ENCODE peak calls at places on chromosome 20, in five cellular contexts. Z, K, A, Y and W are unnamed samples.

GRCh38 chr20:20594171-20594530 is 118.3 kb downstream of the RALGAPA2 start:
- DNase-seq in Z (peak; percentile 27), A (no peak), Y (peak; percentile 50), K (no peak), W (no peak)

GRCh38 chr20:8305449-8305978 is 173.4 kb downstream of the PLCB1 start:
- DNase-seq in Z (peak; percentile 8), Y (peak; percentile 33), A (peak; percentile 9), K (peak; percentile 72), W (peak; percentile 65)

GRCh38 chr20:13424174-13424833 is 203.2 kb downstream of the ISM1 start:
- DNase-seq in Z (no peak), A (no peak), K (no peak), Y (no peak), W (no peak)

GRCh38 chr20:50980071-50980681 is 21.6 kb downstream of the MOCS3 start:
- DNase-seq in Y (peak; percentile 100), A (no peak), K (no peak), Z (peak; percentile 82), W (no peak)

GRCh38 chr20:49701313-49701731 is 12.4 kb downstream of the B4GALT5 start:
- DNase-seq in A (no peak), Y (peak; percentile 43), K (no peak), Z (no peak), W (no peak)

GRCh38 chr20:8449120-8449519 is 317.1 kb downstream of the PLCB1 start:
- DNase-seq in Z (no peak), Y (peak; percentile 28), K (no peak), A (no peak), W (no peak)

GRCh38 chr20:39886650-39887190 is 802.3 kb downstream of the MAFB start:
- DNase-seq in A (peak; percentile 12), K (no peak), Y (no peak), Z (no peak), W (no peak)

GRCh38 chr20:51021067-51022025 is 1.6 kb downstream of the KCNG1 start:
- DNase-seq in K (no peak), Y (peak; percentile 61), Z (no peak), A (no peak), W (no peak)

GRCh38 chr20:11242320-11242719 is 568.5 kb upstream of the JAG1 start:
- DNase-seq in K (no peak), A (no peak), Y (no peak), Z (no peak), W (no peak)

GRCh38 chr20:44596876-44597275 is 14.5 kb downstream of the PKIG start:
- DNase-seq in A (no peak), K (no peak), Z (no peak), Y (no peak), W (no peak)

GRCh38 chr20:44594730-44595129 is 12.4 kb downstream of the PKIG start:
- DNase-seq in K (no peak), Y (peak; percentile 96), A (peak; percentile 48), Z (peak; percentile 46), W (no peak)

GRCh38 chr20:44597930-44598329 is 15.6 kb downstream of the PKIG start:
- DNase-seq in K (no peak), Y (no peak), Z (no peak), A (no peak), W (no peak)

GRCh38 chr20:44597516-44597915 is 15.1 kb downstream of the PKIG start:
- DNase-seq in A (no peak), Z (no peak), K (no peak), Y (no peak), W (no peak)

DNA sequence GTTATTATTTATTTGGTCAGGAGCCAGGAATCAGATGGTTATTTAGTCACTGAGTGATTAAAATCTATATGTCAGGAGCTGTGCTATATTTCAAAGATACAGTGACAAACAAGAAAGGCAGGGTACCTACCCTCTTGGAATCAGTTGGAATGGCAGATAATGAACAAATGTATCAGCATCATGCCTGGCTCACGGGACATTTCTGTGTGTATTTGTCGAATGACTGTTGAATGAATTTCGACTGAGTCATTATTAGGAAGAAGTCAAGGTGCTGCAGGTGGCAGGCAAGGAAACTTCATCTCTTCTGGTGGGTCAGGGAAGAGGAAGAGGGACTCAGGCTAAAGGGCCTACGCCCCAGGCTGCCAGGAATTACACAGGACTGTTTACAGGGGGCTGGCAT is 13.6 kb downstream of the PKIG start:
- DNase-seq in Y (no peak), A (no peak), K (no peak), Z (peak; percentile 33), W (no peak)
- H3K27ac ChIP-seq in Y (no peak overlapping the region), A (peak overlapping the region; percentile 20), K (no peak overlapping the region), Z (peak overlapping the region; percentile 34), W (no peak overlapping the region)

GRCh38 chr20:404088-404487 is 4.0 kb upstream of the RBCK1 start:
- DNase-seq in K (no peak), A (no peak), Y (no peak), Z (no peak), W (no peak)

GRCh38 chr20:408843-409696 is 971 bp downstream of the RBCK1 start:
- DNase-seq in K (no peak), Y (no peak), A (no peak), Z (no peak), W (no peak)

GRCh38 chr20:407953-408842 is at the start of gene RBCK1:
- DNase-seq in Y (peak; percentile 72), K (no peak), A (peak; percentile 88), Z (peak; percentile 98), W (peak; percentile 95)

GRCh38 chr20:407097-407952 is 774 bp upstream of the RBCK1 start:
- DNase-seq in A (peak; percentile 83), Y (peak; percentile 59), K (peak; percentile 72), Z (peak; percentile 91), W (peak; percentile 47)

DNA sequence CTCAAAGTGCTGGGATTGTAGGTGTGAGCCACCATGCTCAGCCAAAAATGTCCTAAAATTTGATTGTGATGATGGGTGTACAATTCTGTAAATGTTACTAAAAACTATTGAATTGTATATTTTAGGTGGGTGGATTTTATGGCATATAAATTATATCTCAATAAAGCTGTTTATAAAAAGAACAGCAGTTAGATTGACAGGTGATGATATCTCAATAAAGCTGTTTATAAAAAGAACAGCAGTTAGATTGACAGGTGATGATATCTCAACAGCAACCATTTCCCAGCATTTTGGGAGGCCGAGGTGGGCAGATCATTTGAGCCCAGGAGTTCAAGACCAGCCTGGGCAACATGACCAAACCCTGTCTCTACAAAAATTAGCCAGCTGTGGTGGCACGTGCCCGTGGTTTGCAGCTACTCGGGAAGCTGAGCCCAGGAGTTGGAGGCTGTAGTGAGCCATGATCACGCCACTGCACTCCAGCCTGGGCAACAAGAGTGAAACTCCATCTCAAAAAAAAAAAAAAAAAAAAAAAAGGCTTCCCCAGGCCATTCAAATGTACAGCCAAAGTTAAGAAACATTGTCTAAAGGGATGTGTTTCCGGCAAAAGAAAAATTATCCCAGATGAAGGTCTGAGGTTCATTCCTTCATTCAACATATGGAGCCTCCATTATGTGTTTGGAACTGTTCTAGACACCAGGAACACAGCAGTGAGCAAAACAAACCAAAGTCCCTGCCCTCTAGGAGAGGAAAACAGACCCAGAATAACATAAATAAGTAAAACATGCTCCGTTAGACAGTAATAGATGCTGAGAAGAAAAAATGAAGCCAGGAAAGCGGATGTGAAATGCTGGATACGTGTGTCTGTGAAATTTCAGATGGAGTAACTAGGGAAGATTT is 1.7 kb upstream of the RBCK1 start:
- DNase-seq in A (no peak), K (no peak), Z (no peak), Y (no peak), W (no peak)
- H3K4me3 ChIP-seq in A (no peak overlapping the region), K (peak overlapping the region; percentile 78), Z (peak overlapping the region; percentile 48), Y (no peak overlapping the region), W (no peak overlapping the region)

GRCh38 chr20:4812216-4812615 is 90.5 kb downstream of the PRND start:
- DNase-seq in A (no peak), Y (no peak), Z (no peak), K (no peak), W (no peak)

GRCh38 chr20:4814696-4815252 is 93.1 kb downstream of the PRND start:
- DNase-seq in K (no peak), A (no peak), Z (no peak), Y (no peak), W (peak; percentile 66)

GRCh38 chr20:4812641-4813075 is 90.9 kb downstream of the PRND start:
- DNase-seq in K (no peak), Z (no peak), Y (no peak), A (no peak), W (no peak)

GRCh38 chr20:4813839-4814695 is 92.4 kb downstream of the PRND start:
- DNase-seq in Z (no peak), Y (no peak), K (no peak), A (no peak), W (peak; percentile 40)

DNA sequence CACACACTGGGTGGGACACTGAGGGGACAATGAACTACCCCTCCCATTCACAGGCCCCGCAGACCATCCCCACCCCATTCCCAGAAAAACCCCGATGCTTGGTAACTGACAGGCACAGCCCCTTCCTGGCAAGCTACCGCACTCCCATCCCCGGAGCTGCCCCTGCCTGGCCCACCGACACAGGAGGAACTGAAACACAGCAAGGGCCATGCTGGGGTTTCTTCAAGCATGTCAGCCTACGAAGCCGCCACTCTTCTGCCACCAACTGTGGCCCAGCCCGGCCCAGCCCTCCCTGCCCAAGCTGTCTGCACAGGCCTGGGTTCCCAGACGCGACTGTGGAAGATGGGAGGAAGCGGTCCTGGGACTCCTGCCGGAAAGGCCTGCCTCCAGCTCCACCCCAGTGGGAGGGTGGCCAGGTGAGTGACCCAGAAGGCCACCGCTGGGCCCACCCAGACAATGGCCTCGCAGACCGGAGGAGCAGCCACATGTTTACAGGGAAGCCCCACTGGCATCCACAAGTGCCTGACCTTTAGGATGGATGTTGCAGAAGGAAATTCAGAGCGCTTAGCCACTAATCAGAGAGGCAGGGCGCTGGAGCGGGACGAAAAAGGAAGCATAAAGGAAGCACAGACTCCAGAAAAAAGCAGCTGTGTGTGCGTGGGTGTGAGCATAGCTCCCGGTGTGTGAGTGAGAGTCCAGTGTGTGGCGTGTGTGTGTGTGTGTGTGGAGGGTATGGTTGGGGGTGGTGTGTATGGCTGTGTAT is 91.5 kb downstream of the PRND start:
- DNase-seq in Z (no peak), Y (no peak), A (peak; percentile 38), K (no peak), W (no peak)
- H3K27ac ChIP-seq in Z (peak overlapping the region; percentile 5), Y (no peak overlapping the region), A (peak overlapping the region; percentile 69), K (no peak overlapping the region), W (peak overlapping the region; percentile 98)

GRCh38 chr20:2507464-2507863 is 1.3 kb downstream of the ZNF343 start:
- DNase-seq in Y (peak; percentile 28), Z (no peak), K (no peak), A (no peak), W (no peak)
- H3K4me3 ChIP-seq in Y (peak overlapping the region; percentile 77), Z (peak overlapping the region; percentile 68), K (no peak overlapping the region), A (peak overlapping the region; percentile 93), W (no peak overlapping the region)

DNA sequence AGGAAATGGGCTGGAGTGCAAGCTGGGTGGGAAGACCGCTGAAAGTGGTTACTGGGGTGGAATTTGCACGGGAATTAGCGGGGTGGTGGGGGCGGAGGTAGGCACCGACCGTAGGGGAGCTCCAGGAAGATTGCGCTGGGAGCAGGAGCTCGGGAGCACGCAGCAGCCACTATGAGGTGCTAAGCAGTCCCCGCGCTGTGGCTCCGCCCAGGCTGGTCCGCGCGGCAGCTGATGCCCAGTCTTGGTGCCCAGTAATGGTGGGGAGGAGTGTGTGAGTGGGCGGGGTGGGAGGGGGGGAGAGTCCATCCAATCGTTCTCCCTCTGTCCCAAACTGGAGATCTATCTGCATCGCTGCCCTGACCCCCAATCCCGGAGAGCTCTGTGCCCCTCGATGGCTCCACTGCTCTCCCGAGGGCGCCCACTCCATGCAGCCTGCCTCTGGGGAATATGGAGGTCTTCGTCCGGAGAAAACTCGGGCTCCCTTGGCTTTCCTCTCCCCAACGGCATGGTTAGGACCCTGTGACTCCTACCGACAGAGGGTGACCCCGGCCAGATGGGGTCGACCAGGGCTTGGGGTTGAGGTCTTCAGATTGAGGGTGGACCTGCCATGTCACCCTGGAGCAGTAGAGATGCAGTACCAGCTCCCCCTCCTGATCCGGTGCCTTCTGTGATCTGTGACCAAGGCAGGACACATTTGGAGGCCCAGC is 5.3 kb downstream of the TP53TG5 start:
- DNase-seq in K (no peak), Z (no peak), Y (no peak), A (peak; percentile 52), W (no peak)
- H3K27ac ChIP-seq in K (no peak overlapping the region), Z (no peak overlapping the region), Y (no peak overlapping the region), A (peak overlapping the region; percentile 71), W (peak overlapping the region; percentile 77)